ENCODE peak calls at places on chromosomes 4 and X, in six cellular contexts. One of them, this sample, is unnamed.

GRCh38 chrX:108001218-108001814 is 19.1 kb upstream of the TEX13B start:
- DNase-seq in M059J: peak; percentile 37
- DNase-seq in AML-193: peak; percentile 23
- DNase-seq in NCI-H510A treated with DMSO at 0.1 percent for 48 hours: peak; percentile 64
- DNase-seq in GM12891: no peak
- DNase-seq in hypothalamus: no peak
- DNase-seq in this sample: no peak

GRCh38 chr4:68062501-68062900 is 67.2 kb downstream of the TMPRSS11F start:
- DNase-seq in M059J: no peak
- DNase-seq in AML-193: no peak
- DNase-seq in NCI-H510A treated with DMSO at 0.1 percent for 48 hours: no peak
- DNase-seq in GM12891: no peak
- DNase-seq in hypothalamus: no peak
- DNase-seq in this sample: no peak

GRCh38 chr4:168263039-168263438 is 55.5 kb downstream of the DDX60 start:
- DNase-seq in M059J: no peak
- DNase-seq in AML-193: no peak
- DNase-seq in NCI-H510A treated with DMSO at 0.1 percent for 48 hours: no peak
- DNase-seq in GM12891: no peak
- DNase-seq in hypothalamus: no peak
- DNase-seq in this sample: no peak

GRCh38 chr4:3192188-3192587 is 56.8 kb upstream of the MSANTD1 start:
- DNase-seq in M059J: no peak
- DNase-seq in AML-193: no peak
- DNase-seq in NCI-H510A treated with DMSO at 0.1 percent for 48 hours: no peak
- DNase-seq in GM12891: no peak
- DNase-seq in hypothalamus: no peak
- DNase-seq in this sample: no peak

GRCh38 chr4:123398151-123398802 is 1.7 kb downstream of the SPRY1 start:
- DNase-seq in M059J: peak; percentile 53
- DNase-seq in AML-193: peak; percentile 59
- DNase-seq in NCI-H510A treated with DMSO at 0.1 percent for 48 hours: peak; percentile 25
- DNase-seq in GM12891: peak; percentile 58
- DNase-seq in hypothalamus: peak; percentile 48
- DNase-seq in this sample: peak; percentile 73

GRCh38 chrX:75181721-75182120 is 25.6 kb upstream of the ABCB7 start:
- DNase-seq in M059J: peak; percentile 6
- DNase-seq in AML-193: no peak
- DNase-seq in NCI-H510A treated with DMSO at 0.1 percent for 48 hours: no peak
- DNase-seq in GM12891: no peak
- DNase-seq in hypothalamus: no peak
- DNase-seq in this sample: no peak

GRCh38 chr4:138953962-138954371 is 61.6 kb upstream of the NOCT start:
- DNase-seq in M059J: peak; percentile 76
- DNase-seq in AML-193: peak; percentile 82
- DNase-seq in NCI-H510A treated with DMSO at 0.1 percent for 48 hours: no peak
- DNase-seq in GM12891: no peak
- DNase-seq in hypothalamus: no peak
- DNase-seq in this sample: no peak

GRCh38 chr4:100986360-100986868 is 360.9 kb downstream of the PPP3CA start:
- DNase-seq in M059J: peak; percentile 7
- DNase-seq in AML-193: no peak
- DNase-seq in NCI-H510A treated with DMSO at 0.1 percent for 48 hours: no peak
- DNase-seq in GM12891: no peak
- DNase-seq in hypothalamus: no peak
- DNase-seq in this sample: no peak

GRCh38 chr4:82851902-82852750 is 38.8 kb downstream of the SEC31A start:
- DNase-seq in M059J: peak; percentile 42
- DNase-seq in AML-193: peak; percentile 51
- DNase-seq in NCI-H510A treated with DMSO at 0.1 percent for 48 hours: peak; percentile 17
- DNase-seq in GM12891: no peak
- DNase-seq in hypothalamus: no peak
- DNase-seq in this sample: no peak

GRCh38 chrX:53171356-53171755 is 53.7 kb downstream of the KDM5C start:
- DNase-seq in M059J: no peak
- DNase-seq in AML-193: no peak
- DNase-seq in NCI-H510A treated with DMSO at 0.1 percent for 48 hours: no peak
- DNase-seq in GM12891: no peak
- DNase-seq in hypothalamus: no peak
- DNase-seq in this sample: no peak

GRCh38 chrX:129654652-129655546 is at the start of gene APLN:
- DNase-seq in M059J: peak; percentile 68
- DNase-seq in AML-193: no peak
- DNase-seq in NCI-H510A treated with DMSO at 0.1 percent for 48 hours: no peak
- DNase-seq in GM12891: no peak
- DNase-seq in hypothalamus: no peak
- DNase-seq in this sample: no peak

GRCh38 chrX:30296408-30297254 is 12.6 kb downstream of the NR0B1 start:
- DNase-seq in M059J: peak; percentile 29
- DNase-seq in AML-193: no peak
- DNase-seq in NCI-H510A treated with DMSO at 0.1 percent for 48 hours: no peak
- DNase-seq in GM12891: no peak
- DNase-seq in hypothalamus: no peak
- DNase-seq in this sample: no peak

GRCh38 chr4:159273126-159273438 is 170.2 kb downstream of the RAPGEF2 start:
- DNase-seq in M059J: peak; percentile 46
- DNase-seq in AML-193: no peak
- DNase-seq in NCI-H510A treated with DMSO at 0.1 percent for 48 hours: no peak
- DNase-seq in GM12891: no peak
- DNase-seq in hypothalamus: no peak
- DNase-seq in this sample: no peak

GRCh38 chrX:109848451-109849050 is 115.5 kb upstream of the ACSL4 start:
- DNase-seq in M059J: no peak
- DNase-seq in AML-193: no peak
- DNase-seq in NCI-H510A treated with DMSO at 0.1 percent for 48 hours: no peak
- DNase-seq in GM12891: no peak
- DNase-seq in hypothalamus: no peak
- DNase-seq in this sample: no peak

GRCh38 chrX:109735241-109735744 is 2.2 kb upstream of the ACSL4 start:
- DNase-seq in M059J: no peak
- DNase-seq in AML-193: no peak
- DNase-seq in NCI-H510A treated with DMSO at 0.1 percent for 48 hours: no peak
- DNase-seq in GM12891: no peak
- DNase-seq in hypothalamus: no peak
- DNase-seq in this sample: no peak

GRCh38 chr4:176780995-176781738 is 11.6 kb downstream of the VEGFC start:
- DNase-seq in M059J: peak; percentile 63
- DNase-seq in AML-193: no peak
- DNase-seq in NCI-H510A treated with DMSO at 0.1 percent for 48 hours: no peak
- DNase-seq in GM12891: no peak
- DNase-seq in hypothalamus: no peak
- DNase-seq in this sample: no peak

GRCh38 chrX:14015294-14015693 is 14.4 kb downstream of the GEMIN8 start:
- DNase-seq in M059J: no peak
- DNase-seq in AML-193: no peak
- DNase-seq in NCI-H510A treated with DMSO at 0.1 percent for 48 hours: no peak
- DNase-seq in GM12891: no peak
- DNase-seq in hypothalamus: no peak
- DNase-seq in this sample: no peak

GRCh38 chr4:5137927-5138326 is 86.6 kb downstream of the STK32B start:
- DNase-seq in M059J: peak; percentile 20
- DNase-seq in AML-193: no peak
- DNase-seq in NCI-H510A treated with DMSO at 0.1 percent for 48 hours: no peak
- DNase-seq in GM12891: no peak
- DNase-seq in hypothalamus: no peak
- DNase-seq in this sample: no peak

GRCh38 chr4:61201562-61202099 is 1.5 kb downstream of the ADGRL3 start:
- DNase-seq in M059J: no peak
- DNase-seq in AML-193: no peak
- DNase-seq in NCI-H510A treated with DMSO at 0.1 percent for 48 hours: no peak
- DNase-seq in GM12891: peak; percentile 9
- DNase-seq in hypothalamus: no peak
- DNase-seq in this sample: no peak

This sample was measured in activated T-helper 2 cell treated with anti-CD3 and anti-CD28 coated beads, Interferon-gamma antibody, Interleukin-2, Interleukin-4, amounts not matched to agents 10 μg/mL and 5 μg/mL and 100 μg/mL, durations not matched to agents 14 hours and 24 hours and 36 hours.